ENCODE peak calls at places on chromosome 1, in six cellular contexts. T, U, Q, I, N and A are unnamed samples. For H3K9me3, the result is how much of the 10 kb centered on the place peaks cover.

GRCh38 chr1:232950919-232951579 is 638 bp downstream of the NTPCR start:
- DNase-seq in Q (peak), T (peak), I (no peak), U (no peak), N (no peak), A (peak)

GRCh38 chr1:79355073-79355472 is 348.5 kb upstream of the ADGRL4 start:
- DNase-seq in T (no peak), I (no peak), U (no peak), N (no peak), Q (peak), A (no peak)

GRCh38 chr1:7888248-7889010 is 35.6 kb upstream of the UTS2 start:
- DNase-seq in Q (peak), T (no peak), I (no peak), N (no peak), U (no peak), A (no peak)

GRCh38 chr1:98919211-98919610 is 85.5 kb downstream of the PLPPR5 start:
- DNase-seq in U (no peak), T (no peak), I (no peak), Q (no peak), N (no peak), A (no peak)

GRCh38 chr1:183011859-183012258 is 11.4 kb upstream of the LAMC1 start:
- DNase-seq in T (no peak), Q (no peak), N (no peak), I (no peak), U (no peak), A (no peak)

GRCh38 chr1:6743189-6744101 is 41.8 kb upstream of the CAMTA1 start:
- DNase-seq in U (no peak), N (no peak), I (peak), T (no peak), Q (peak), A (peak)

GRCh38 chr1:235074335-235075120 is 54.1 kb downstream of the TOMM20 start:
- DNase-seq in T (no peak), I (no peak), N (no peak), U (no peak), Q (peak), A (no peak)

GRCh38 chr1:62318756-62319544 is at the start of gene KANK4:
- DNase-seq in N (no peak), U (no peak), I (no peak), Q (no peak), T (no peak), A (no peak)

GRCh38 chr1:38129971-38130370 is 83.4 kb upstream of the POU3F1 start:
- DNase-seq in T (no peak), N (no peak), Q (peak), I (no peak), U (no peak), A (no peak)

GRCh38 chr1:192861860-192862259 is 53.0 kb downstream of the RGS2 start:
- DNase-seq in N (no peak), T (no peak), I (no peak), Q (no peak), U (no peak), A (no peak)

GRCh38 chr1:219385786-219386427 is 212.2 kb downstream of the LYPLAL1 start:
- DNase-seq in I (peak), T (peak), N (no peak), U (no peak), Q (peak), A (peak)

GRCh38 chr1:108200627-108201106 is 524 bp upstream of the SLC25A24 start:
- DNase-seq in T (peak), Q (peak), U (no peak), N (no peak), I (no peak), A (peak)

GRCh38 chr1:98045211-98046030 is 124.6 kb upstream of the DPYD start:
- DNase-seq in Q (peak), U (no peak), T (no peak), N (no peak), I (no peak), A (no peak)

GRCh38 chr1:192826791-192827477 is 18.1 kb downstream of the RGS2 start:
- DNase-seq in Q (no peak), N (no peak), U (no peak), T (no peak), I (no peak), A (peak)

GRCh38 chr1:44842763-44843655 is at the start of gene PTCH2:
- DNase-seq in T (peak), U (no peak), N (no peak), I (peak), Q (peak), A (peak)

GRCh38 chr1:3924871-3925655 is 25.0 kb upstream of the C1orf174 start:
- DNase-seq in U (no peak), I (no peak), T (no peak), N (no peak), Q (peak), A (no peak)

GRCh38 chr1:87451229-87451900 is 122.7 kb downstream of the LMO4 start:
- DNase-seq in N (no peak), T (no peak), U (no peak), Q (peak), I (no peak), A (no peak)

GRCh38 chr1:151293093-151293492 is 11.0 kb downstream of the ZNF687 start:
- DNase-seq in N (no peak), Q (no peak), I (no peak), T (no peak), U (no peak), A (no peak)
- TF ChIP-seq POLR2A in N (no peak), Q (no peak), I (no peak), T (no peak), U (no peak), A (no peak)

DNA sequence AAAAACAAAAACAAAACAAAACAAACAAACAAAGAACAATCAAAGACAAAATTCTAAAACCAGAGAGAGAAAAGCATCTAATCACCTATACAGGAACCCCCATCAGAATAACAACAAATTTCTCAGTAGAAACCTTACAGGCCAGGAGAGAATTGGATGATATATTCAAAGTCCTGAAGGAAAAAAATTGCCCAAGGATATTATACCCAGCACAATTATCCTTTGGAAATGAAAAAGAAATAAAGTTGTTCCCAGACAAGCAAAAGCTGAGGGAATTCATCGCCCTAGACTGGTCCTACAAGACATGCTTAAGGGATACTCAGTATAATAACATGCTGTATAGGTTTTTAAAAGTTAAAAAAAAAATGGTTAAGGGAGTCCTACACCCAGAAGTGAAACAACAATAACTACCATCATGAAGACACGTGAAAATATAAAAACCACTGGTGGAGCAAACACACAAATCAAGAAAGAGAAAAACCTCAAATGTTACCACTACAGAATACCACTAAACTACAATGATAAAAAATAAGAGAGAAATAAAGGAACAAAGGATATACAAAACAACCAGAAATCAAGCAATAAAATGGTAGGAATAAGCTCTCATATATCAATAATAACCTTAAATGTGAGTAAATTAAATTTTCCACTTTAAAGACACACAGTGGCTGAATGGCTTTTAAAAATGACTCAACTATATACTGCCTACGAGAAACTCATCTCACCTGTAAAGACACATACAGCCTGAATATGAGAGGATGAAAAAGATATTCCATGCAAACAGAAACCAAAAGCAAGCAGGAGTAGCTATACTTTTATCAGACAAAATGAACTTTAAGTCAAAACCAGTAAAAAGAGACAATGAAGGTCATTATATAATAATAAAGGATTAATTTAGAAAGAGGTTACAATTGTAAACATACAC is 121.9 kb downstream of the ACBD6 start:
- DNase-seq in N (no peak), U (no peak), T (no peak), Q (no peak), I (no peak), A (no peak)
- H3K9me3 ChIP-seq in N (under half), U (under half), T (under half), Q (under half), I (under half), A (under half)

GRCh38 chr1:17412093-17412870 is 27.2 kb downstream of the RCC2 start:
- DNase-seq in N (no peak), I (no peak), Q (no peak), U (no peak), T (no peak), A (no peak)
- TF ChIP-seq POLR2A in N (no peak), I (no peak), Q (no peak), U (no peak), T (no peak), A (no peak)

GRCh38 chr1:11422701-11423100 is 56.3 kb upstream of the DISP3 start:
- DNase-seq in U (no peak), Q (no peak), I (no peak), T (no peak), N (no peak), A (no peak)
- H3K9me3 ChIP-seq in U (under half), Q (under half), I (under half), T (under half), N (under half), A (under half)

DNA sequence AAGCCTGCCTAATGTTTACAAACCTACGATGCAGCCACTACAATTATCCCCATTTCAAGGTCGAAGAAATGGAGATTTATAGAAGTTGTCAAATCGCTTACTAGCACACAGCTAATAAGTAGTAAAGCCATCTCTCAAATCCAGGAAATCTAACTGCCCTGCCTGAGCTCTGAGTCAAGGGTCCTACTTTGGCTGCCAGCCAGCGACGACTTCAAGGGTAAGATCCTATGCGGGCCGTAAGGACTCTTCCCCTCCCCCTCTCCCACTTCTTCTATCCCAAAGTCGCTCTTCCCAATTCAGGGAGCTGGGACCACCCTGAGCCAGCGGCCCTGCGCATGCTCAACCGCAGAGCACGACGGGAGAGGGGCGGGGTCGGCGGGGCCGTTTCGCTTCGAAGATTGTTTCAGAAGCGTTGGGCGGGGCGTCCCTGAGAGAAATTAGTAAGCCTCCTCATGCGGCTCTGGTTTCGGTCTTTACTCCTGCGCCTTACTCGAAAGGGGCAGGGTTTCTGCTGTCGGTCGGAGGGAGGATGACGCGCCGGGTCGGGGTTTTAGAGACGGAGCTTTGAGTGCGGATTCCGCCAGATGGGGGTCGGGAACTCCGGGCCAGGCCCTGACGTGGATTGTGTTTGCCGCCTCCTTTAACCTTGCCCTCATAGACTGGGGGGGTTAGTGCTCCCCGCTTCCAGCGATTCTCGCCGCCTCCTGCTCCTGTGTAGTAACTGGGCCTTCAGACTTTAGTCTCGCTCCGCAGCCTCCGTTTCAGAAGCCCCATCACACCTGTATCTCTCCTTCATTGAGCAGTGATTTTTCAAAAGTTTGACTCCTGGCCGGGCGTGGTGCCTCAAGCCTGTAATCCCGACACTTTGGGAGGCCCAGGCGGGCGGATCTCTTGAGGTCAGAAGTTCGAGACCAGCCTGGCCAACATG is at the start of gene ZMYM1:
- DNase-seq in Q (peak), U (peak), T (peak), N (peak), I (peak), A (peak)
- TF ChIP-seq POLR2A in Q (peak), U (no peak), T (peak), N (peak), I (peak), A (peak)

DNA sequence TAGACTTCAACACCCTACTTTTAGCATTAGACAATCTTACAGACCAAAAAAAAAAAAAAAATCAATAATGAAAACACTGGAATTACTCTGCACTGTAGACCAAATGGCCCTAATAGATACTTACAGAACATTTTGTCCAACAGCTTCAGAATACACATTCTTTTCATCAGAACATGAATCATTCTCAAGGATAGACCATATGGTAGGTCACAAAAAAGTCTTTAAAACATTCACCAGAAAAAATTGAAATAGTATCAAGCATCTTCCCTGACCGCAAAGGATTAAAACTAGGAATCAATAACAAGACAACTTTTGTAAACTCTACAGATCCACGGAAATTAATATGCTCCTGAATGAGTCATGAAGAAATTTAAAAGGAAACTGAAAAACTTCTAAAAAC is 22.5 kb downstream of the ZNF670 start:
- DNase-seq in Q (no peak), T (no peak), N (no peak), I (no peak), U (no peak), A (no peak)
- H3K9me3 ChIP-seq in Q (under half), T (under half), N (under half), I (under half), U (under half), A (under half)

GRCh38 chr1:226128487-226129075 is 58.0 kb downstream of the ACBD3 start:
- DNase-seq in Q (peak), I (no peak), T (no peak), U (peak), N (no peak), A (no peak)
- TF ChIP-seq POLR2A in Q (no peak), I (no peak), T (no peak), U (no peak), N (no peak), A (no peak)